ENCODE peak calls at places on chromosomes 12 and 14, in four cellular contexts. O, B, R and K are unnamed samples.

GRCh38 chr14:95619785-95620417 is 66.3 kb upstream of the TCL1B start:
- DNase-seq in O (no peak), R (no peak), B (no peak), K (no peak)

GRCh38 chr14:22973217-22974032 is 8.9 kb downstream of the AJUBA start:
- DNase-seq in O (no peak), B (no peak), R (peak), K (no peak)

GRCh38 chr12:52186135-52186840 is 5.5 kb downstream of the KRT80 start:
- DNase-seq in R (peak), B (no peak), O (no peak), K (no peak)

GRCh38 chr14:23094666-23095195 is at the start of gene ACIN1:
- DNase-seq in R (peak), O (peak), B (no peak), K (peak)

GRCh38 chr12:2422591-2422990 is 369.8 kb downstream of the CACNA1C start:
- DNase-seq in B (no peak), O (no peak), R (no peak), K (no peak)

GRCh38 chr14:97010491-97011160 is 213.4 kb downstream of the VRK1 start:
- DNase-seq in B (no peak), R (peak), O (no peak), K (no peak)

GRCh38 chr12:27965966-27966365 is 6.6 kb downstream of the PTHLH start:
- DNase-seq in B (no peak), O (no peak), R (no peak), K (no peak)

GRCh38 chr12:25725874-25726273 is 172.8 kb upstream of the LMNTD1 start:
- DNase-seq in R (no peak), B (no peak), O (no peak), K (no peak)

GRCh38 chr14:21104448-21105060 is 3.7 kb downstream of the TMEM253 start:
- DNase-seq in R (peak), B (peak), O (no peak), K (no peak)

GRCh38 chr12:66633676-66634075 is 45.2 kb downstream of the GRIP1 start:
- DNase-seq in O (no peak), R (no peak), B (no peak), K (peak)

GRCh38 chr14:37253905-37254304 is 56.2 kb downstream of the MIPOL1 start:
- DNase-seq in B (no peak), R (peak), O (peak), K (no peak)

GRCh38 chr14:69170848-69171247 is 17.9 kb upstream of the DCAF5 start:
- DNase-seq in R (no peak), O (no peak), B (no peak), K (no peak)

GRCh38 chr12:96194901-96195844 is 998 bp downstream of the ELK3 start:
- DNase-seq in B (peak), R (peak), O (peak), K (peak)

GRCh38 chr12:32755654-32756475 is at the start of gene YARS2:
- DNase-seq in O (peak), R (peak), B (peak), K (peak)

GRCh38 chr12:30417697-30418231 is 277.9 kb downstream of the IPO8 start:
- DNase-seq in B (no peak), R (peak), O (peak), K (peak)

GRCh38 chr14:71658261-71658860 is 273.9 kb upstream of the RGS6 start:
- DNase-seq in R (no peak), B (no peak), O (no peak), K (no peak)

GRCh38 chr14:104514156-104514848 is 65.3 kb upstream of the C14orf180 start:
- DNase-seq in O (no peak), R (no peak), B (no peak), K (no peak)

GRCh38 chr14:101851183-101851582 is 89.7 kb downstream of the PPP2R5C start:
- DNase-seq in B (no peak), O (no peak), R (no peak), K (no peak)

GRCh38 chr12:130714591-130715149 is 1.4 kb downstream of the RIMBP2 start:
- DNase-seq in O (no peak), B (no peak), R (peak), K (no peak)

GRCh38 chr14:100571837-100572236 is 15.4 kb downstream of the BEGAIN start:
- DNase-seq in R (no peak), B (no peak), O (no peak), K (no peak)

GRCh38 chr14:34232790-34233189 is 229.2 kb downstream of the SPTSSA start:
- DNase-seq in B (no peak), R (no peak), O (no peak), K (no peak)

GRCh38 chr12:60052483-60052882 is 456.7 kb downstream of the SLC16A7 start:
- DNase-seq in B (no peak), O (no peak), R (no peak), K (no peak)

GRCh38 chr12:128863957-128864356 is 10.7 kb downstream of the GLT1D1 start:
- DNase-seq in R (no peak), B (no peak), O (no peak), K (no peak)

GRCh38 chr14:105333020-105333490 is 18.5 kb downstream of the PACS2 start:
- DNase-seq in R (no peak), O (no peak), B (peak), K (no peak)

GRCh38 chr12:58540480-58541299 is 379.6 kb downstream of the LRIG3 start:
- DNase-seq in B (peak), O (peak), R (peak), K (no peak)

GRCh38 chr14:31842905-31843304 is 234.2 kb upstream of the ARHGAP5 start:
- DNase-seq in B (no peak), O (no peak), R (no peak), K (no peak)

GRCh38 chr12:68349921-68350606 is 17.9 kb upstream of the MDM1 start:
- DNase-seq in B (no peak), O (no peak), R (no peak), K (no peak)

GRCh38 chr12:22414742-22415141 is 80.2 kb upstream of the ST8SIA1 start:
- DNase-seq in B (no peak), O (no peak), R (no peak), K (no peak)

GRCh38 chr12:63961048-63961447 is 116.5 kb downstream of the SRGAP1 start:
- DNase-seq in B (no peak), R (no peak), O (no peak), K (no peak)

GRCh38 chr12:63958876-63959275 is 114.4 kb downstream of the SRGAP1 start:
- DNase-seq in O (no peak), B (no peak), R (no peak), K (no peak)

GRCh38 chr12:63952980-63953379 is 108.5 kb downstream of the SRGAP1 start:
- DNase-seq in R (no peak), O (no peak), B (no peak), K (no peak)

GRCh38 chr12:63961543-63961942 is 117.0 kb downstream of the SRGAP1 start:
- DNase-seq in R (no peak), B (no peak), O (no peak), K (no peak)

DNA sequence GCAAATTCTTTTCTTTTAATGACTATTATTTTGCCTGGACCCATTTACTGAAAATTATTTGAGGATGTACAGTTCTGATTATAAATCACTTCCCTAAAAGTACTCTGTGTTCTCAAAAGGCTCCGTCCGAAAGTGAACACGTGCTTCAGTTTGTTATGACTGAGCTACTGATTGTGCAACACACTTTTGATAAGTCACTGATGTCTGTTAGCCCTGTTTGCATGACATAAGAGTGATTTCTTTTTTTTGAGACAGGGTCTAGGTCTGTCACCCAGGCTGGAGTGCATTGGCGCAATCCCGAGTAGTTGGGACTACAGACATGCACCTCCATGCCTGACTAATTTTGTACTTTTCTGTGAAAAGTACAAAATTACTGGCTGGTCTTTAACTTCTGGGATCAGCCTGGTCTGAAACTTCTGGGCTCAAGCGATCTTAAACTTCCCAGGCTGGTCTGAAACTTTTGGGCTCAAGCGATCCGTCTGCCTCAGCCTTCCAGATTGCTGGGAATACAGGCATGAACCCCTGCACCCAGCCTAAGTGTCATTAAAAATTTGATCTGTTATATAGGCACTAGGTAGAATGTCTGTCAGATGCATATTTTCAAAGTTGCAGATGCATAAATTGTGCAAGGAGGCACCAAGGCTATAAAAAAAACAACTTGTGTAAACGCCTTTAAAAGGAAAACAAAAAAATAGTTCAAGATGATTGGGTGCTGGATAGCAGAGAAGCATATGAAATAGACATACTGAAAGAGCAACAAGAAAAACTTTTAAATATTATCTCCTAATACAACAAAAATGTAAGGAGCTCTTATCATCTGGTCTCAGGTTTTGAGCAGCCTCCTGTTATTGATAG is 111.6 kb downstream of the SRGAP1 start:
- DNase-seq in R (no peak), B (no peak), O (no peak), K (no peak)
- H3K27ac ChIP-seq in R (no peak), B (peak), O (peak), K (no peak)

DNA sequence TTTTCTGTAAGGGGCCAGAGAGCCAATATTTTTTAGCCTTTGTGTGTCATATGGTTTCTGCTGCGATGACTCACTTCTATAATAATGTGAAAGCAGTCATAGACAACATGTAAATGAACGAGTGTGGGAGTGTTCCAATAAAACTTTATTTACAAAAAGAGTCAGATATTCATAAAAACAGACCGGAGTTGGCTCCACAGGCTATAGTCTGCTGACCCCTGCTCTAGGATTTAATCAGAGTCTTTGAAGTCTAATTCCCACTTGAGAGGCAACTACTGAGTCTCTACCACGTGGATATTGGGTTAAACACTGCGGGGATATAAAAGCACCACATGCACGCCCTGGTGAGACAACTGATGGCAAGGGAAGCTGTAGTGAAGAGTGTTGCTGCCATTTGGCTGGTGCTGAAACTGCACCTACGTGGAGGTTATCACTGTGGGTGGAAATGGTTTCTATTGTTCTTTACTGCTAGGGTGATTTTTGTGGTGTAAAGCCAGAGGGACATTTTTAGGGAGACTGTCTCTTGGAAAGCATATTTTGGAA is 3.6 kb upstream of the NINJ2 start:
- DNase-seq in O (no peak), R (peak), B (no peak), K (peak)
- H3K27ac ChIP-seq in O (no peak), R (no peak), B (no peak), K (no peak)

GRCh38 chr12:50085615-50085928 is 430 bp downstream of the SMARCD1 start:
- DNase-seq in B (peak), O (no peak), R (no peak), K (no peak)
- H3K27ac ChIP-seq in B (peak), O (no peak), R (peak), K (peak)

GRCh38 chr12:132250707-132251106 is 78.7 kb downstream of the GALNT9 start:
- DNase-seq in B (peak), O (no peak), R (no peak), K (no peak)

GRCh38 chr12:132247718-132248438 is 81.5 kb downstream of the GALNT9 start:
- DNase-seq in B (peak), R (no peak), O (no peak), K (no peak)

GRCh38 chr12:132246997-132247717 is 82.2 kb downstream of the GALNT9 start:
- DNase-seq in O (no peak), R (no peak), B (peak), K (no peak)

GRCh38 chr12:132249747-132250478 is 79.5 kb downstream of the GALNT9 start:
- DNase-seq in R (no peak), O (no peak), B (peak), K (no peak)

DNA sequence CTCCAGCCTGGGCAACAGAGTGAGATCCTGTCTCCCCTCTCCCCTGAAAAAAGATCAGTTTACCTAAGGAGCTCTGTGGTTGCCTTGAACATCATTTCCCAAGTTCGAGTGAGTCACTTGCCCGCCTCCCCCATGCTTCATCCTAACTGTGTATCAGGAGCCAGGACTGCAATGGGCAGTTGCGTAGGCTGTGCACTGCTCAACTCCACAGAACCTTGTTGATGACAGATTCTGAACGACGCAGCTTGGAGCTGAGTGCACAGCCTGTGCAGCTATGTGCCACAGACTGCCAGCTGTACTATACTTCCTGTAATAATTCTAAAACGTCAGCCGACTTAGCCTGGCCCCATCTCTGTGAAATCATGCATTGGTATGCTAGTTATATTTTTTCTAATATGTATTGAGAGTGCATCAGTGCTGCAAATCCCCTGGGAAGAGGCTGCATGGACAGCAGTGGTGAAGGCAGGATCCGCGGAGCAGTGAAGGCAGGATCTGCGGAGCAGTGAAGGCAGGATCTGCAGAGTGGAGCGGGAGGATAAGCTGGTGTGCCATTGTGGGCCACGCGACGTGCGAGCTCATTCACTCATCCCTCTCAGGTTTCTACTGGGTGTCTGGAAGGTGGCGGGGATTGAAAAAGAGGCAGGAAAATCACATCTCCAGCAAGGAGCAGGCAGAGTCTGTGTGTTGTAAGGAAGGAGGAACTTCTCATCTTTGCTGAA is 80.8 kb downstream of the GALNT9 start:
- DNase-seq in R (no peak), B (peak), O (no peak), K (no peak)
- H3K27ac ChIP-seq in R (no peak), B (no peak), O (no peak), K (no peak)

DNA sequence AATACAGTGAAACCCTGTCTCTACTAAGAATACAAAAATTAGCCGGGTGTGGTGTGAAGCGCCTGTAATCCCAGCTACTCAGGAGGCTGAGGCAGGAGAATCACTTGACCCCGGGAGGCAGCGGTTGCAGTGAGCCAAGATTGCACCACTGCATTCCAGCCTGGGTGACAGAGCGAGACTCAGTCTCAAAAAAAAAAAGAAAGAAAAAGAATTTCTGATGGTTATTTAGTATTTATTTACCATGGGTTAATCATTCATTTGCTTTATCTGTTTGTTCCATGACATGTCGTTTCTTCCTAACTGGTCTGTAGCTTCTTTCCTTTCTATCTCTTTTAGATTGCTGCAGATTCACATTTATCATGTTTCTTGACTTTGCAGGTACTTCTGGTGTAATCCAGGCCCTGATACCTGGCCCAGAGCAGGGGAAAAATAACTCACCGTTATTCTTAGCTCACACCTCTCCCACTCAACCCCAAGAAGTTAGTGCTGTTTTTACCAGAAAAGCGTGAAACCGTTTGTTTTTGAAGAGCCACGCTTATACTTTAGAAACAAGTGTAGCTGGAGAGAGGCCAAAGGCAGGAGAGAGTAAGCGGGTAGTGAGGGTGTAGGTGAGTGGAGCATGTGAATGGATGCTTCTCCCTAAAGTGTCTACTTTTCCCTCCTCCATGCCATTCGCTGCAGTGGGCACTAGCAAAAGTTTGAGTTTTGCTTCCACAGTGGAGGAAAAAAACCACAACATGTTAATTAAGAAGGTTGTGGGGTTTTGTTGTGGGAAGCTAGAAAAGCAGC is 45.4 kb downstream of the SRGAP1 start:
- DNase-seq in B (no peak), O (no peak), R (no peak), K (no peak)
- H3K27ac ChIP-seq in B (peak), O (peak), R (no peak), K (no peak)

GRCh38 chr12:110669193-110669502 is 19.8 kb downstream of the HVCN1 start:
- DNase-seq in R (no peak), B (peak), O (no peak), K (no peak)
- H3K27ac ChIP-seq in R (no peak), B (no peak), O (no peak), K (no peak)

GRCh38 chr12:106113042-106113441 is 25.7 kb downstream of the NUAK1 start:
- DNase-seq in B (no peak), O (no peak), R (no peak), K (no peak)

GRCh38 chr12:106114084-106115068 is 24.4 kb downstream of the NUAK1 start:
- DNase-seq in R (no peak), O (no peak), B (no peak), K (no peak)

GRCh38 chr12:106115450-106115849 is 23.3 kb downstream of the NUAK1 start:
- DNase-seq in B (no peak), O (no peak), R (no peak), K (no peak)

GRCh38 chr12:106112094-106112822 is 26.5 kb downstream of the NUAK1 start:
- DNase-seq in R (no peak), O (no peak), B (no peak), K (no peak)

DNA sequence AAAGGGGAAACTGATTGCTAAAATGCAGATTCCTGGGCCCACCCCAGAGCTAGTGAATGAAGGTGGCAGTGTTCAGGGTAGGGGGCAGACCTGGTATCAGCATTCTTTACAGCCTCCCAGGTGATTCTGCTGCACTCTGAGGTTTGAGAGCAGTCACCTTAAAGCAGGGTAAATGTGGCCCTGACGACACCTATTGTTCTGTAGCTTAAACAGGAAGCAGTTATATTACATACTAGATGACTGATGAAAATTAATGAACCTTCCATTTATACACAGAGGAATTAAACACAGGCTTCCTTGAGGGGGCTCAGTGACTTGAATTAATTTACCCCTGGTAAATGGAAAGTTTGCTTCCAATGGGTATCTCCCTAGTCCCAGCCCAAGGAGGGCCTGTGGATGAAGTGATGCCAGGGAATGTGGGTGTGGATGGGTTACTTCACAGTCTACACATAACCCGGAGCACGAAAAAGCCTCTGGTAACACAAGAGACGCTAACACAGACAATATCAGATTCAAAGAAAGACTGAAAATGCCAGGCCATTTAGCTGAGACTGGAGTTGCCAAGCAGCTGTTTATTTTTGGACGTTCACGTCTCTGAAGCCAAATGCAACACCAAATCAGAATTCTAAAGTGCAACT is 25.2 kb downstream of the NUAK1 start:
- DNase-seq in O (no peak), R (no peak), B (no peak), K (no peak)
- H3K27ac ChIP-seq in O (no peak), R (no peak), B (no peak), K (peak)

DNA sequence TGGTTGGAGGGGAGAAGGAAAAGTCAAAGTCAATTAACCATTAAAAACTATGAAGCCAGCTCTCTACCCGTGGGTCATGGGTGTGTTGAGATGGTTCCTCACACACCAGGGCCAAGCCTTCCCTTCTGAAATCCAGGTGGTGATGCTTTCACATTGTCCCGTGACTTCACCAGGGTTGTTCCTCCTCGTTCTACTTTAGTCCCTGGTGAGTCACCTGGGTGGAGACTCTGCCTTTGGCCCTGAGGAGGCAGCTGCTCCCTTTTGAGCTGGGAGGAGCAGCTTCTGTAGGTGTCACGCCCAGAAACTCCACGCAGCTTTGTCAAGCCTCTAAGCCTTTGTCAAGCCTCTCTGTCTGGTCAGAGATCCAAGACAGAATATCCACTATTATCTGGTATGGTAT is 348.3 kb downstream of the BMP4 start:
- DNase-seq in B (no peak), O (no peak), R (no peak), K (peak)
- H3K27ac ChIP-seq in B (no peak), O (no peak), R (no peak), K (peak)